ENCODE peak calls at places on chromosomes 7 and 10, in nine cellular contexts. Y, G, E, V, X, B, N, Q and F are unnamed samples.
A peak's percentile ranks its signal among the peaks of the same experiment; 100 is the strongest.

GRCh38 chr10:47165711-47166404 is 134.1 kb upstream of the GDF10 start:
- DNase-seq in E (peak; percentile 50), G (peak; percentile 94), Y (peak; percentile 60), N (peak; percentile 90), V (peak; percentile 36), B (peak; percentile 78), X (peak; percentile 44), Q (no peak), F (no peak)

GRCh38 chr10:42950606-42951485 is 126.0 kb upstream of the RET start:
- DNase-seq in V (no peak), G (no peak), E (no peak), Y (no peak), B (no peak), N (no peak), X (no peak), Q (no peak), F (no peak)

GRCh38 chr10:116947838-116948529 is 57.0 kb downstream of the SHTN1 start:
- DNase-seq in V (no peak), X (peak; percentile 55), Q (no peak), N (peak; percentile 6), E (no peak), G (peak; percentile 42), B (no peak), Y (peak; percentile 43), F (peak; percentile 39)

GRCh38 chr10:91590142-91590903 is 42.5 kb downstream of the PPP1R3C start:
- DNase-seq in Y (peak; percentile 89), V (peak; percentile 35), X (peak; percentile 48), G (peak; percentile 51), N (no peak), Q (peak; percentile 51), E (peak; percentile 88), B (peak; percentile 79), F (peak; percentile 17)

GRCh38 chr10:11684717-11685645 is 57.2 kb upstream of the ECHDC3 start:
- DNase-seq in E (peak; percentile 80), N (peak; percentile 63), B (peak; percentile 92), Q (no peak), G (peak; percentile 84), X (peak; percentile 93), V (peak; percentile 49), Y (peak; percentile 87), F (peak; percentile 93)

GRCh38 chr10:88992945-88993537 is 2.4 kb downstream of the FAS start:
- DNase-seq in X (peak; percentile 77), V (no peak), G (no peak), Y (peak; percentile 60), B (no peak), N (no peak), E (no peak), Q (no peak), F (no peak)

GRCh38 chr7:77309714-77310220 is 106.4 kb downstream of the GSAP start:
- DNase-seq in G (no peak), Q (no peak), X (peak; percentile 60), E (no peak), V (no peak), N (no peak), Y (no peak), B (no peak), F (no peak)

GRCh38 chr10:29908977-29909376 is 150.4 kb downstream of the JCAD start:
- DNase-seq in Y (no peak), G (no peak), V (no peak), N (no peak), X (peak; percentile 60), B (no peak), E (no peak), Q (no peak), F (no peak)

GRCh38 chr7:73865738-73866445 is 4.9 kb downstream of the TMEM270 start:
- DNase-seq in Q (peak; percentile 48), B (peak; percentile 54), Y (peak; percentile 60), G (peak; percentile 59), N (peak; percentile 72), V (peak; percentile 65), E (no peak), X (peak; percentile 54), F (no peak)

GRCh38 chr10:78045237-78045636 is 11.6 kb downstream of the RPS24 start:
- DNase-seq in E (no peak), V (no peak), G (no peak), Q (no peak), B (no peak), Y (no peak), X (no peak), N (no peak), F (no peak)

GRCh38 chr10:77591238-77591880 is 46.2 kb downstream of the KCNMA1 start:
- DNase-seq in X (no peak), B (no peak), N (no peak), Q (no peak), G (no peak), Y (no peak), V (no peak), E (no peak), F (no peak)

GRCh38 chr10:62454696-62455451 is 80.7 kb downstream of the ZNF365 start:
- DNase-seq in E (no peak), Y (peak; percentile 57), B (no peak), G (peak; percentile 24), V (no peak), Q (no peak), N (peak; percentile 43), X (peak; percentile 63), F (peak; percentile 34)

GRCh38 chr10:58064714-58065528 is 202.8 kb downstream of the IPMK start:
- DNase-seq in V (peak; percentile 18), E (peak; percentile 48), N (peak; percentile 63), G (peak; percentile 62), X (peak; percentile 57), B (no peak), Y (peak; percentile 65), Q (no peak), F (no peak)

DNA sequence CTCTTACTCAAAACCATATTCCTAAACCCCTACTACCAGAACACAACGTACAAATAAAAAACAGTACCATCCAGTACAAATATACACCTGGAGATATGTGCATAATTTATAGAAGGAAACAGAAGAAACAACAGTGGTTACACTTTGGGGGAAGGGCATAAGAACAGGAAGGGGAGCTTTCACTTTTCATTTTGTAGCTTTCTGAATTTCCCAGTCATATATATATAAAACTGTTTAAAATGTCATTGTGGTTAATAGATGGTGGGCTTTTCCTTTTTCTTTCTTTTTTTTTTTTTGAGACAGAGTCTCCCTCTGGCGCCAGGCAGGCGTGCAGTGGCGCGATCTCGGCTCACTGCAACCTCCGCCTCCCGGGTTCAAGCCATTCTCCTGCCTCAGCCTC is 47.2 kb downstream of the MALSU1 start:
- DNase-seq in Y (no peak), E (no peak), Q (no peak), B (no peak), X (no peak), V (no peak), N (no peak), G (no peak), F (no peak)
- H3K4me3 ChIP-seq in Y (no peak overlapping the region), E (no peak overlapping the region), Q (no peak overlapping the region), B (no peak overlapping the region), X (no peak overlapping the region), V (no peak overlapping the region), N (no peak overlapping the region), G (no peak overlapping the region), F (peak overlapping the region; percentile 5)

DNA sequence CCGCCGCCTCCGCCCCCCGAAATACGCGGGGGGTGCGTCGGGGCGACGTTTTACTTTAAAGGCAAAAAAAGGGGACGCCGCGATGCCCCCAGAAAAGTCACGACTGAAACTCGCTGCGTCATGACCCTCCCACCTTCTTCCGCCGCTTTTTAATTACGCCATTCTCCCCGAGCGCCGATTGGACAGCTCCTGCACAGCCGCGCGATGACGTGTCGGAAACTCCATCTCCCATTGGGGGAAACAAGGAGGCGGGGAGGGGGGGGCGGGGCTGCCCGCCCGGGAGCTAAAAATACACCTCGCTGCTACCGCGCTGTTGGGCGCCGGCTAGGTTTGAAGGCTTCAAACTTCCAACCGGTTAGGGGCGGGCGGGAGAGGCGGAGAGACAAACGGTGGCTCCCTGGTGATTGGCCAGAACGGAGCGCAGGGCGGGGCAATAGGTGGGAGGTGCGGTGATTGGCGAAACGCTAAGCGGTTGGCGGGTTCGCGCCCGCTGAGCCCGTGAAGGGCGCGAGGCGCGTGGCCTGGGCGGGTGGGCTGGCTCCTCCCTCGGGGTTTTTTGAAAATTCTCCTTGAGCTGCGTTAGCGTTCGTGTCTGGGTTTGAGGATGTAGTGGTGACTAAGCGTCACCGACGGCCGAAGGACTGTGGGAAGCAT is at the start of gene RHEB:
- DNase-seq in B (peak; percentile 100), G (peak; percentile 99), N (peak; percentile 100), Q (peak; percentile 99), E (peak; percentile 99), X (peak; percentile 99), V (peak; percentile 99), Y (peak; percentile 99), F (peak; percentile 97)
- TF ChIP-seq CTCF in B (no peak), G (no peak), N (no peak), Q (no peak), E (no peak), X (no peak), V (no peak), Y (no peak), F (no peak)

DNA sequence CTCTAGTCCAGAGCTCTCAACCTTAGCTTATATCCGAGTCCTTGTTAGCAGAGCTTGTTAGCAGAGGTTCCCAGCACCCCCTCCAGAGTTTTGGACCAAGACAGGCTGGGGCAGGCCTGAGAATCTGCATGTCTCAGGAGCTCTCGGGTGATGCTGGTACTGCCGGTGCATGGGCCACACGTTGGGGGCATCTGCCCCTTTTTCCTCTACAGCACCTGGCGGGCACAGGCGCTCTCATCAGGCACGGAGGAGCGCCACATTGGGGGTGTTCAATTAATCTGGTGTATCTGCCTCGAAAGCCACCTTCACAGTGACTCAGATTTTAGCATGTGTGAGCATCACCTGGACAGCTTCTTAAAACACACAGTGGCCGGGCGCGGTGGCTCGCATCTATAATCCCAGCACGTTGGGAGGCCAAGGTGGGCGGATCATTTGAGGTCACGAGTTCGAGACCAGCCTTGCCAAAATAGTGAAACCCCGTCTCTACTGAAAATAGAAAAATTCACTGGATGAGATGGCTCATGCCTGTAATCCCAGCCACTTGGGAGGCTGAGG is 117.7 kb downstream of the ELFN1 start:
- DNase-seq in Q (no peak), V (no peak), E (no peak), G (no peak), X (no peak), B (peak; percentile 32), Y (no peak), N (no peak), F (no peak)
- H3K4me3 ChIP-seq in Q (no peak overlapping the region), V (no peak overlapping the region), E (no peak overlapping the region), G (no peak overlapping the region), X (no peak overlapping the region), B (no peak overlapping the region), Y (no peak overlapping the region), N (no peak overlapping the region), F (no peak overlapping the region)

DNA sequence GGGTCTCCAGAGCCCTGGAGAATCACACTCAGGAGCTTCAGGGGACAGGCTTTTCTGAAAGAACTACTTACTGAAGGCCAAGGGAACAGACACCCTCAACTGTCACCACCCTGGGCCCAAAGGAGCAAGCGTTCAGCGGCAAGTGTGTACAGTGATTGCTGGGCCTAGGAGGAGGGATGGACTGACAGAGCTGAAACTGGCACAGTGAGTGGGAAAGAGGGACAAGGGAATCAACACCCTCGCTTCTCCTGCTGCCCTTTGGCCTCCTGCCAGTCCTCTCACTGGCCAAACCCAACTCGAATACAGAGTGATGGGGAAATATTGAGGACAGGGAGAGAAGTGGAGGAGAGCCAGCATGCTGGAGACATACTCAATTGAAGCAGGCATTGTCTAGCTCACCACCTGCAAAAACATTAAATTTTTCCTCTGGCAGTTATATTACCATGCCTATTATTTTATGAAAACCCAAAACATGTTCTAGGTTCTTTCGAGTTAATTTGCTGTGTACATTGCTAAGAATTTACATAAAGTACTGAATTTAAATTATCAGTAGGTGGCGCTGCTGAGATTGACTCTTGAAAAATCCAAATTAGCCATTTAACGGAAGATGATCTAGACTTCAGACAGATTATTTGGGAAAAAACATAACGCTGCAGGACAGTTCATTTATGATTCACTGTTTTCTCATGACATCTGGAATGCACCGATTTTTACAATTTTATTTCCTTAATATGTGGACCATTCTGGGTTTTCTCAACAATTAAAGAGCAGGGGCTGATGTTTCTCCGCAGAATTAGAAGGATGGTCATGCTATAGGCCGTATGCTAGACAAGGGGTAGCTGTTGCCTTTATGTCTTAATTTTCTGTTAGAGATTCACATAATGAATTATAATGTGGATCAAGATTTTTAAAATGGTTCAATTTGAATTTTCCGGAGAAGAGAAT is 14.7 kb upstream of the TMEM236 start:
- DNase-seq in G (no peak), N (peak; percentile 30), Y (peak; percentile 63), X (peak; percentile 49), B (no peak), E (peak; percentile 34), Q (peak; percentile 38), V (no peak), F (no peak)
- TF ChIP-seq CTCF in G (peak; percentile 40), N (peak; percentile 13), Y (peak; percentile 62), X (peak; percentile 53), B (peak; percentile 48), E (peak; percentile 47), Q (peak; percentile 66), V (peak; percentile 65), F (peak; percentile 63)